ENCODE peak calls at places on chromosomes 6 and 20, in seven cellular contexts. A is endothelial cell, B is endodermal cell, O is cardiac fibroblast, I is body of pancreas, T is WTC11, P is GM10248. E is an unnamed sample.
A peak's percentile ranks its signal among the peaks of the same experiment; 100 is the strongest.

GRCh38 chr20:41133709-41134361 is 3.5 kb upstream of the PLCG1 start:
- DNase-seq in B (peak; percentile 37), T (no peak), I (no peak), P (peak; percentile 87), A (no peak), O (no peak), E (peak; percentile 84)

GRCh38 chr6:116557863-116558262 is 4.3 kb downstream of the CALHM4 start:
- DNase-seq in B (no peak), O (peak; percentile 96), P (no peak), T (no peak), A (no peak), I (no peak), E (no peak)

GRCh38 chr6:20661721-20662120 is 127.5 kb downstream of the CDKAL1 start:
- DNase-seq in B (no peak), A (no peak), P (no peak), O (peak; percentile 85), I (no peak), T (no peak), E (no peak)

GRCh38 chr20:11992426-11992825 is 74.7 kb downstream of the BTBD3 start:
- DNase-seq in I (no peak), T (no peak), P (no peak), B (no peak), O (no peak), A (no peak), E (no peak)

GRCh38 chr6:159163901-159164370 is 5.3 kb upstream of the FNDC1 start:
- DNase-seq in I (no peak), A (no peak), O (peak; percentile 85), T (no peak), B (no peak), P (no peak), E (no peak)

GRCh38 chr6:79718509-79719247 is 87.5 kb downstream of the SH3BGRL2 start:
- DNase-seq in I (no peak), T (no peak), A (no peak), P (no peak), B (no peak), O (peak; percentile 30), E (no peak)

GRCh38 chr6:169494038-169494437 is 207.8 kb downstream of the WDR27 start:
- DNase-seq in T (no peak), O (no peak), B (no peak), I (no peak), A (no peak), P (no peak), E (no peak)

GRCh38 chr6:153591165-153591564 is 447.9 kb upstream of the OPRM1 start:
- DNase-seq in P (peak; percentile 9), A (no peak), T (no peak), B (no peak), I (no peak), O (no peak), E (no peak)

GRCh38 chr20:5433352-5433751 is 116.6 kb upstream of the PROKR2 start:
- DNase-seq in P (no peak), O (no peak), A (no peak), I (no peak), B (no peak), T (no peak), E (no peak)

GRCh38 chr6:118697554-118697953 is 46.2 kb upstream of the CEP85L start:
- DNase-seq in T (no peak), O (no peak), B (no peak), A (no peak), I (no peak), P (no peak), E (no peak)
- TF ChIP-seq CTCF in T (no peak), O (no peak), B (no peak), A (no peak), I (no peak), P (no peak), E (no peak)

DNA sequence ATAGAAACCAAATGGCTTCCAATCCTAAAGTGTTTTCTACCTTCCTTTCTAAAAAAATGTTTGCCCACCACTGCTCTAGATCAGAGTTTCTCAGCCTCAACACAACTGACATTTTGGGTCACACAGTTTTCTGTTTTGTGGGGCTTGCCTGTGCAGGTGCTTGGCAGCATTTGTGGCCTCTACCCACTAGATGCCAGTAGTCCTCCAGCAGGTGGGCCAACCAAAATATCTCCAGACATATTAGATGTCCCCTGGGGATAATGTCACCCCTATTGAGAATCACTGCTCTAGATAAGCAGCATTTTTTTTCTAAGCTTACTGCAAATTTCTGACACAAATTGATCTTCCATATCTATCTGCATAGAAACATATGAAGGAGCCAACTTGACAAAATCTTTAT is 26.3 kb upstream of the EPM2A start:
- DNase-seq in I (no peak), T (no peak), O (no peak), P (no peak), B (no peak), A (no peak), E (peak; percentile 5)
- TF ChIP-seq CTCF in I (no peak), T (no peak), O (no peak), P (no peak), B (peak; percentile 15), A (no peak), E (no peak)

GRCh38 chr6:31597006-31597405 is 4.2 kb upstream of the NCR3 start:
- DNase-seq in T (no peak), P (no peak), B (no peak), A (no peak), O (peak; percentile 48), I (no peak), E (peak; percentile 71)
- TF ChIP-seq CTCF in T (peak; percentile 48), P (peak; percentile 36), B (peak; percentile 70), A (no peak), O (peak; percentile 41), I (peak; percentile 9), E (peak; percentile 80)

GRCh38 chr6:1062786-1063545 is 248.9 kb upstream of the FOXQ1 start:
- DNase-seq in O (no peak), B (peak; percentile 70), A (no peak), I (no peak), P (no peak), T (peak; percentile 38), E (no peak)
- TF ChIP-seq CTCF in O (no peak), B (peak; percentile 53), A (no peak), I (no peak), P (peak; percentile 7), T (no peak), E (no peak)